ENCODE peak calls at places on chromosomes 7 and 10, in ten cellular contexts. One of them, this sample, is unnamed.

GRCh38 chr7:21011153-21011552 is 224.5 kb upstream of the SP8 start:
- DNase-seq in uterus: no peak
- DNase-seq in ACHN: no peak
- DNase-seq in activated naive CD8-positive, alpha-beta T cell treated with anti-CD3 and anti-CD28 coated beads for 36 hours: no peak
- DNase-seq in CD8-positive, alpha-beta memory T cell: no peak
- DNase-seq in stimulated activated CD4-positive, alpha-beta T cell treated with anti-CD3 and anti-CD28 coated beads, TNF-alpha, amount 100 ng/mL, for 4 hours: no peak
- DNase-seq in EL: no peak
- DNase-seq in choroid plexus epithelial cell: no peak
- DNase-seq in Caco-2: peak; percentile 53
- DNase-seq in kidney: peak; percentile 51
- DNase-seq in this sample: no peak

GRCh38 chr10:88442681-88443080 is 140.4 kb downstream of the RNLS start:
- DNase-seq in uterus: no peak
- DNase-seq in ACHN: no peak
- DNase-seq in activated naive CD8-positive, alpha-beta T cell treated with anti-CD3 and anti-CD28 coated beads for 36 hours: no peak
- DNase-seq in CD8-positive, alpha-beta memory T cell: no peak
- DNase-seq in stimulated activated CD4-positive, alpha-beta T cell treated with anti-CD3 and anti-CD28 coated beads, TNF-alpha, amount 100 ng/mL, for 4 hours: no peak
- DNase-seq in EL: no peak
- DNase-seq in choroid plexus epithelial cell: no peak
- DNase-seq in Caco-2: no peak
- DNase-seq in kidney: no peak
- DNase-seq in this sample: no peak

GRCh38 chr10:27355918-27356573 is 115.4 kb upstream of the ACBD5 start:
- DNase-seq in uterus: no peak
- DNase-seq in ACHN: peak; percentile 28
- DNase-seq in activated naive CD8-positive, alpha-beta T cell treated with anti-CD3 and anti-CD28 coated beads for 36 hours: no peak
- DNase-seq in CD8-positive, alpha-beta memory T cell: no peak
- DNase-seq in stimulated activated CD4-positive, alpha-beta T cell treated with anti-CD3 and anti-CD28 coated beads, TNF-alpha, amount 100 ng/mL, for 4 hours: no peak
- DNase-seq in EL: no peak
- DNase-seq in choroid plexus epithelial cell: no peak
- DNase-seq in Caco-2: no peak
- DNase-seq in kidney: no peak
- DNase-seq in this sample: no peak

GRCh38 chr7:2660359-2661095 is 27.5 kb upstream of the AMZ1 start:
- DNase-seq in uterus: no peak
- DNase-seq in ACHN: no peak
- DNase-seq in activated naive CD8-positive, alpha-beta T cell treated with anti-CD3 and anti-CD28 coated beads for 36 hours: no peak
- DNase-seq in CD8-positive, alpha-beta memory T cell: no peak
- DNase-seq in stimulated activated CD4-positive, alpha-beta T cell treated with anti-CD3 and anti-CD28 coated beads, TNF-alpha, amount 100 ng/mL, for 4 hours: no peak
- DNase-seq in EL: no peak
- DNase-seq in choroid plexus epithelial cell: no peak
- DNase-seq in Caco-2: no peak
- DNase-seq in kidney: peak; percentile 71
- DNase-seq in this sample: no peak

GRCh38 chr7:23335621-23336020 is 36.5 kb downstream of the MALSU1 start:
- DNase-seq in uterus: no peak
- DNase-seq in ACHN: peak; percentile 68
- DNase-seq in activated naive CD8-positive, alpha-beta T cell treated with anti-CD3 and anti-CD28 coated beads for 36 hours: no peak
- DNase-seq in CD8-positive, alpha-beta memory T cell: no peak
- DNase-seq in stimulated activated CD4-positive, alpha-beta T cell treated with anti-CD3 and anti-CD28 coated beads, TNF-alpha, amount 100 ng/mL, for 4 hours: no peak
- DNase-seq in EL: no peak
- DNase-seq in choroid plexus epithelial cell: no peak
- DNase-seq in Caco-2: no peak
- DNase-seq in kidney: no peak
- DNase-seq in this sample: no peak

GRCh38 chr10:36256905-36257304 is 614.8 kb upstream of the FZD8 start:
- DNase-seq in uterus: no peak
- DNase-seq in ACHN: no peak
- DNase-seq in activated naive CD8-positive, alpha-beta T cell treated with anti-CD3 and anti-CD28 coated beads for 36 hours: no peak
- DNase-seq in CD8-positive, alpha-beta memory T cell: no peak
- DNase-seq in stimulated activated CD4-positive, alpha-beta T cell treated with anti-CD3 and anti-CD28 coated beads, TNF-alpha, amount 100 ng/mL, for 4 hours: no peak
- DNase-seq in EL: peak; percentile 3
- DNase-seq in choroid plexus epithelial cell: peak; percentile 86
- DNase-seq in Caco-2: no peak
- DNase-seq in kidney: no peak
- DNase-seq in this sample: no peak

GRCh38 chr10:130429809-130430208 is 293.6 kb downstream of the GLRX3 start:
- DNase-seq in uterus: no peak
- DNase-seq in ACHN: no peak
- DNase-seq in activated naive CD8-positive, alpha-beta T cell treated with anti-CD3 and anti-CD28 coated beads for 36 hours: no peak
- DNase-seq in CD8-positive, alpha-beta memory T cell: no peak
- DNase-seq in stimulated activated CD4-positive, alpha-beta T cell treated with anti-CD3 and anti-CD28 coated beads, TNF-alpha, amount 100 ng/mL, for 4 hours: no peak
- DNase-seq in EL: no peak
- DNase-seq in choroid plexus epithelial cell: no peak
- DNase-seq in Caco-2: no peak
- DNase-seq in kidney: no peak
- DNase-seq in this sample: no peak

GRCh38 chr7:158107806-158108205 is 479.8 kb downstream of the PTPRN2 start:
- DNase-seq in uterus: no peak
- DNase-seq in ACHN: no peak
- DNase-seq in activated naive CD8-positive, alpha-beta T cell treated with anti-CD3 and anti-CD28 coated beads for 36 hours: no peak
- DNase-seq in CD8-positive, alpha-beta memory T cell: no peak
- DNase-seq in stimulated activated CD4-positive, alpha-beta T cell treated with anti-CD3 and anti-CD28 coated beads, TNF-alpha, amount 100 ng/mL, for 4 hours: no peak
- DNase-seq in EL: no peak
- DNase-seq in choroid plexus epithelial cell: no peak
- DNase-seq in Caco-2: no peak
- DNase-seq in kidney: no peak
- DNase-seq in this sample: no peak

GRCh38 chr7:22709857-22710256 is 17.1 kb upstream of the IL6 start:
- DNase-seq in uterus: no peak
- DNase-seq in ACHN: no peak
- DNase-seq in activated naive CD8-positive, alpha-beta T cell treated with anti-CD3 and anti-CD28 coated beads for 36 hours: no peak
- DNase-seq in CD8-positive, alpha-beta memory T cell: no peak
- DNase-seq in stimulated activated CD4-positive, alpha-beta T cell treated with anti-CD3 and anti-CD28 coated beads, TNF-alpha, amount 100 ng/mL, for 4 hours: no peak
- DNase-seq in EL: no peak
- DNase-seq in choroid plexus epithelial cell: no peak
- DNase-seq in Caco-2: no peak
- DNase-seq in kidney: no peak
- DNase-seq in this sample: no peak